ENCODE peak calls at places on chromosomes 16 and 17, in ten cellular contexts. G is right cardiac atrium; X is ascending aorta; W is left ventricle myocardium inferior; K is Peyer's patch; E is K562; T is psoas muscle; B is CD4-positive, alpha-beta memory T cell; Y is transverse colon; F is left lung. H is an unnamed sample.

GRCh38 chr16:82280867-82281266 is 110.8 kb upstream of the MPHOSPH6 start:
- DNase-seq in E (no peak), K (no peak), Y (no peak), G (no peak), F (no peak), X (no peak), W (no peak), T (no peak), B (no peak), H (no peak)

GRCh38 chr16:59180083-59180476 is 446.0 kb upstream of the GOT2 start:
- DNase-seq in E (no peak), W (no peak), G (no peak), F (no peak), T (no peak), K (no peak), X (no peak), B (no peak), Y (no peak), H (no peak)

GRCh38 chr17:53749178-53749577 is 73.5 kb upstream of the KIF2B start:
- DNase-seq in W (no peak), T (no peak), E (peak; percentile 76), X (no peak), B (no peak), F (no peak), K (no peak), G (no peak), Y (no peak), H (no peak)

GRCh38 chr17:3732171-3732570 is 8.5 kb downstream of the HASPIN start:
- DNase-seq in B (no peak), K (peak; percentile 66), G (no peak), X (no peak), E (peak; percentile 48), T (no peak), W (no peak), Y (peak; percentile 49), F (no peak), H (no peak)

GRCh38 chr16:89386337-89386736 is 104.0 kb downstream of the ANKRD11 start:
- DNase-seq in K (no peak), B (no peak), Y (no peak), E (no peak), X (no peak), T (no peak), F (no peak), G (no peak), W (no peak), H (no peak)

GRCh38 chr16:15567823-15568222 is 75.1 kb downstream of the MARF1 start:
- DNase-seq in Y (no peak), X (no peak), T (no peak), W (no peak), E (no peak), F (no peak), B (no peak), K (no peak), G (no peak), H (no peak)

GRCh38 chr16:19135896-19136438 is 22.2 kb downstream of the ITPRIPL2 start:
- DNase-seq in K (no peak), G (peak; percentile 72), F (peak; percentile 64), E (peak; percentile 59), X (no peak), T (no peak), Y (peak; percentile 85), B (no peak), W (peak; percentile 43), H (no peak)

GRCh38 chr17:2003525-2003924 is 21.6 kb downstream of the RTN4RL1 start:
- DNase-seq in X (no peak), B (no peak), G (no peak), F (no peak), W (no peak), Y (no peak), T (no peak), K (no peak), E (no peak), H (no peak)

GRCh38 chr17:17790673-17791464 is 45.9 kb downstream of the SREBF1 start:
- DNase-seq in B (no peak), Y (no peak), K (no peak), X (no peak), G (no peak), T (no peak), E (no peak), W (no peak), F (no peak), H (no peak)

GRCh38 chr16:50172195-50172922 is 19.3 kb downstream of the TENT4B start:
- DNase-seq in X (no peak), E (no peak), B (no peak), G (no peak), K (no peak), F (no peak), T (no peak), W (no peak), Y (no peak), H (no peak)

GRCh38 chr16:85563515-85564276 is 49.4 kb upstream of the GSE1 start:
- DNase-seq in Y (peak; percentile 87), B (no peak), W (peak; percentile 73), T (peak; percentile 76), K (no peak), X (no peak), F (peak; percentile 74), G (peak; percentile 94), E (peak; percentile 76), H (peak; percentile 97)

GRCh38 chr17:35073183-35073790 is 9.8 kb upstream of the RFFL start:
- DNase-seq in F (no peak), T (no peak), K (no peak), E (no peak), Y (no peak), W (no peak), G (no peak), X (no peak), B (peak; percentile 55), H (no peak)

GRCh38 chr16:72832640-72833039 is 215.3 kb downstream of the ZFHX3 start:
- DNase-seq in G (peak; percentile 93), W (peak; percentile 83), T (peak; percentile 89), X (peak; percentile 26), F (peak; percentile 76), E (peak; percentile 81), B (peak; percentile 41), Y (peak; percentile 84), K (peak; percentile 64), H (peak; percentile 82)

GRCh38 chr16:82366462-82366861 is 196.4 kb upstream of the MPHOSPH6 start:
- DNase-seq in W (no peak), X (no peak), K (no peak), F (no peak), E (no peak), G (no peak), B (no peak), Y (no peak), T (no peak), H (no peak)

GRCh38 chr16:74830646-74831045 is 56.0 kb upstream of the FA2H start:
- DNase-seq in K (no peak), T (no peak), F (no peak), W (no peak), G (no peak), Y (no peak), E (no peak), X (no peak), B (no peak), H (no peak)

GRCh38 chr17:37772982-37773381 is 28.1 kb upstream of the HNF1B start:
- DNase-seq in B (no peak), Y (no peak), K (no peak), F (no peak), W (no peak), T (no peak), X (no peak), G (no peak), E (no peak), H (no peak)

GRCh38 chr17:74749262-74750038 is 1.0 kb downstream of the NHERF1 start:
- DNase-seq in T (peak; percentile 39), X (no peak), F (no peak), B (peak; percentile 40), G (peak; percentile 72), K (peak; percentile 49), E (peak; percentile 19), Y (peak; percentile 59), W (no peak), H (peak; percentile 44)

GRCh38 chr17:57342963-57343589 is 86.8 kb downstream of the MSI2 start:
- DNase-seq in E (peak; percentile 73), T (no peak), K (no peak), G (no peak), X (no peak), F (no peak), Y (no peak), B (no peak), W (no peak), H (no peak)
- H3K4me1 ChIP-seq in E (peaks cover 41% of the 10 kb centered on the region), T (peaks cover 30% of the 10 kb centered on the region), K (no peaks in the 10 kb centered on the region), G (peaks cover 5% of the 10 kb centered on the region), X (no peaks in the 10 kb centered on the region), F (no peaks in the 10 kb centered on the region), Y (peaks cover 4% of the 10 kb centered on the region), B (no peaks in the 10 kb centered on the region), W (peaks cover 52% of the 10 kb centered on the region), H (no peaks in the 10 kb centered on the region)

GRCh38 chr16:65700599-65700998 is 578.7 kb upstream of the CDH11 start:
- DNase-seq in B (no peak), E (no peak), X (no peak), G (no peak), K (no peak), Y (no peak), W (no peak), T (no peak), F (no peak), H (no peak)
- H3K4me1 ChIP-seq in B (no peaks in the 10 kb centered on the region), E (no peaks in the 10 kb centered on the region), X (no peaks in the 10 kb centered on the region), G (no peaks in the 10 kb centered on the region), K (no peaks in the 10 kb centered on the region), Y (no peaks in the 10 kb centered on the region), W (no peaks in the 10 kb centered on the region), T (no peaks in the 10 kb centered on the region), F (no peaks in the 10 kb centered on the region), H (no peaks in the 10 kb centered on the region)

DNA sequence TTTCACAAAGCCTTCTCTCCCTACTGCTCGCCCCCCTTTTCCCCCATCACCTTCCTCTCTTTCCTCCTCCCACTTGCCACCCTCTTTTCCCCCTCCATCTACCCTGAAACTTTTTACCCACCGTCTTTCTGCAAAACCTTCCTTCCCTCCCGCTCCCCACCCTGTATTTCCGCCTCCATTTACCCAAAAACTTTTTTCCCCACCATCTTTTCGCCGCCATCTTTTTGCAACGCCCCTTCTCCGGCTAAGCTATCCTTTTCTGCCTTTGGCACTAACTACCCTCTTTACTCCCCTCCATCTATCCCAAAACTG is 205.2 kb upstream of the WSB1 start:
- DNase-seq in G (no peak), B (no peak), T (no peak), F (no peak), E (no peak), W (no peak), Y (no peak), X (no peak), K (no peak), H (no peak)
- H3K4me1 ChIP-seq in G (no peaks in the 10 kb centered on the region), B (no peaks in the 10 kb centered on the region), T (no peaks in the 10 kb centered on the region), F (no peaks in the 10 kb centered on the region), E (peaks cover 4% of the 10 kb centered on the region), W (no peaks in the 10 kb centered on the region), Y (no peaks in the 10 kb centered on the region), X (no peaks in the 10 kb centered on the region), K (no peaks in the 10 kb centered on the region), H (no peaks in the 10 kb centered on the region)

DNA sequence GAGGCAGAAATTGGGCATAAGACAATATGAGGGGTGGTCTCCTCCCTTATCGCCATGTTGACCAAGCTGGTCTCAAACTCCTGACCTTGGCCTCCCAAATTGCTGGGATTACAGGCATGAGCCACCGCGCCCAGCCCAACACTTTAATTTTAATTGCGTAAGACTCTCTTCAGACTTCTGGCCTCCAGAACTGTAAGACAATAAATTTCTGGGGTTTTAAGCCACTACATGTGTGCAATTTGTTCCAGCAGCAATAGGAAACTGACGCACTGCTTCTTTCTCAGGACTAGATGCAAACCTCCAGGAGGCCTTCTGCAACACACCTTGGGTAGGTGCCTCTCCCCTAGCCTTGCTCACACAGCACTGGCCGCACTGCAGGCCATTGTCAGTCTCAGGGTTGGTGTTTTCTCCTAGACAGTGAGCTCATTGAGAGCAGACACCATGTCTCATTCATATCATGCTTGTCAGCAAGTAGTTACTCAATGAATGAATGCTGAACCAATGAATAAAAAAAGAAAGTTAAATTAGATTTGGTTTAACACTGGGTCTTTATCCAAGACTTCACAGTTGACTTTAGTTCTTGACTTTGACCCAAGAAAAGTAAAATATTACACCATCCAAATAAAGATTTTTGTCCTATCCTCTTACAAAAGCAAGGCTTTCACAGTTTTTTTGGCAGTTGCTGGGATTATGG is 5.5 kb upstream of the ACSF2 start:
- DNase-seq in Y (no peak), F (no peak), W (no peak), B (no peak), E (no peak), T (no peak), X (no peak), G (peak; percentile 70), K (no peak), H (no peak)
- H3K4me1 ChIP-seq in Y (peaks cover 27% of the 10 kb centered on the region), F (peaks cover 19% of the 10 kb centered on the region), W (peaks cover 23% of the 10 kb centered on the region), B (peaks cover 22% of the 10 kb centered on the region), E (peaks cover 20% of the 10 kb centered on the region), T (peaks cover 7% of the 10 kb centered on the region), X (peaks cover 2% of the 10 kb centered on the region), G (peaks cover 6% of the 10 kb centered on the region), K (peaks cover 3% of the 10 kb centered on the region), H (no peaks in the 10 kb centered on the region)

H was measured in right lobe of liver.